ENCODE peak calls at places on chromosomes 1 and 21, in nine cellular contexts. G, Y, M, H, V, U, P, T and B are unnamed samples.

GRCh38 chr1:83102630-83103071 is 896.3 kb downstream of the TTLL7 start:
- DNase-seq in P (no peak), T (peak; percentile 86), H (no peak), G (no peak), M (no peak), Y (peak; percentile 7), U (no peak), V (no peak), B (no peak)

GRCh38 chr1:227372662-227373061 is 54.4 kb upstream of the CDC42BPA start:
- DNase-seq in H (no peak), G (no peak), M (no peak), Y (peak; percentile 32), V (no peak), T (peak; percentile 29), U (no peak), P (no peak), B (no peak)

GRCh38 chr21:31557956-31558838 is 101.3 kb upstream of the SOD1 start:
- DNase-seq in P (no peak), H (no peak), Y (no peak), M (no peak), G (peak; percentile 51), T (peak; percentile 47), U (no peak), V (peak; percentile 72), B (peak; percentile 86)

GRCh38 chr21:35179990-35180557 is 131.0 kb upstream of the RUNX1 start:
- DNase-seq in G (no peak), P (no peak), U (no peak), T (no peak), V (no peak), Y (peak; percentile 18), H (no peak), M (no peak), B (no peak)

GRCh38 chr1:27383661-27384060 is 528 bp upstream of the CD164L2 start:
- DNase-seq in G (no peak), P (no peak), M (no peak), U (no peak), H (no peak), T (no peak), Y (no peak), V (no peak), B (no peak)

GRCh38 chr1:204263240-204263848 is 49.6 kb upstream of the GOLT1A start:
- DNase-seq in Y (no peak), U (no peak), M (no peak), V (no peak), G (no peak), P (no peak), T (no peak), H (no peak), B (no peak)

GRCh38 chr1:158095737-158096335 is 84.9 kb upstream of the CD1D start:
- DNase-seq in M (no peak), G (peak; percentile 70), P (no peak), Y (peak; percentile 72), T (no peak), U (peak; percentile 29), H (no peak), V (peak; percentile 44), B (peak; percentile 80)

GRCh38 chr1:81414417-81415087 is 386.2 kb upstream of the ADGRL2 start:
- DNase-seq in P (no peak), H (no peak), M (no peak), T (peak; percentile 5), Y (peak; percentile 16), U (peak; percentile 78), G (peak; percentile 86), V (no peak), B (peak; percentile 95)

GRCh38 chr1:10649484-10650201 is 146.8 kb downstream of the CASZ1 start:
- DNase-seq in V (no peak), H (no peak), M (no peak), G (no peak), Y (no peak), P (no peak), T (no peak), U (no peak), B (peak; percentile 68)

GRCh38 chr1:100452641-100453040 is 85.3 kb upstream of the GPR88 start:
- DNase-seq in U (no peak), M (no peak), V (no peak), G (no peak), Y (no peak), P (no peak), T (peak; percentile 57), H (no peak), B (no peak)

GRCh38 chr1:93816970-93817738 is 61.9 kb downstream of the DNTTIP2 start:
- DNase-seq in G (no peak), V (peak; percentile 65), P (no peak), M (no peak), T (no peak), H (no peak), U (no peak), Y (peak; percentile 77), B (no peak)

GRCh38 chr1:12595839-12596821 is 21.9 kb downstream of the DHRS3 start:
- DNase-seq in V (no peak), T (no peak), U (peak; percentile 71), M (no peak), Y (peak; percentile 98), P (peak; percentile 56), H (no peak), G (peak; percentile 89), B (peak; percentile 92)

GRCh38 chr21:41767606-41768370 is 936 bp upstream of the RIPK4 start:
- DNase-seq in G (peak; percentile 58), Y (no peak), U (no peak), P (no peak), V (no peak), T (no peak), M (no peak), H (no peak), B (peak; percentile 79)

GRCh38 chr1:181391297-181391905 is 91.9 kb upstream of the CACNA1E start:
- DNase-seq in H (no peak), U (no peak), Y (no peak), T (no peak), P (no peak), G (peak; percentile 39), M (no peak), V (no peak), B (peak; percentile 78)

GRCh38 chr1:53255031-53255430 is 16.7 kb upstream of the MAGOH start:
- DNase-seq in V (no peak), U (no peak), M (no peak), Y (no peak), T (no peak), H (no peak), P (no peak), G (no peak), B (no peak)

GRCh38 chr1:18803392-18803791 is 56.1 kb downstream of the TAS1R2 start:
- DNase-seq in M (no peak), T (no peak), U (no peak), H (no peak), P (no peak), V (no peak), Y (no peak), G (no peak), B (no peak)

GRCh38 chr1:32239790-32240139 is 7.3 kb upstream of the FAM167B start:
- DNase-seq in U (no peak), G (no peak), Y (no peak), P (no peak), V (no peak), H (no peak), T (no peak), M (no peak), B (no peak)

GRCh38 chr1:200895801-200896570 is 1.3 kb downstream of the INAVA start:
- DNase-seq in M (no peak), U (no peak), G (no peak), T (no peak), P (no peak), V (no peak), Y (no peak), H (no peak), B (no peak)

GRCh38 chr1:38064232-38064903 is 17.8 kb upstream of the POU3F1 start:
- DNase-seq in U (no peak), M (no peak), V (no peak), H (no peak), T (no peak), P (no peak), G (peak; percentile 35), Y (peak; percentile 82), B (peak; percentile 72)

GRCh38 chr1:193083365-193084088 is 21.7 kb downstream of the GLRX2 start:
- DNase-seq in T (no peak), U (no peak), P (no peak), G (no peak), Y (no peak), V (no peak), M (no peak), H (no peak), B (no peak)

GRCh38 chr1:242002528-242002927 is 3.6 kb upstream of the MAP1LC3C start:
- DNase-seq in U (no peak), Y (no peak), M (no peak), V (no peak), H (no peak), G (no peak), T (no peak), P (no peak), B (no peak)

GRCh38 chr21:41755258-41755933 is 11.5 kb downstream of the RIPK4 start:
- DNase-seq in H (no peak), U (no peak), G (no peak), T (no peak), P (no peak), V (no peak), M (no peak), Y (no peak), B (no peak)

GRCh38 chr21:25396135-25396711 is 211.1 kb downstream of the MRPL39 start:
- DNase-seq in T (no peak), H (peak; percentile 80), V (no peak), U (no peak), P (no peak), Y (no peak), M (peak; percentile 11), G (no peak), B (no peak)

GRCh38 chr1:160681067-160681890 is 30.3 kb downstream of the CD48 start:
- DNase-seq in V (peak; percentile 89), P (no peak), G (peak; percentile 93), M (peak; percentile 71), Y (no peak), T (peak; percentile 15), H (peak; percentile 85), U (peak; percentile 41), B (peak; percentile 97)

GRCh38 chr1:225879521-225880209 is 2.5 kb downstream of the TMEM63A start:
- DNase-seq in T (peak; percentile 33), G (no peak), U (no peak), M (no peak), H (no peak), P (no peak), Y (no peak), V (peak; percentile 45), B (no peak)

GRCh38 chr1:59815892-59816291 is 1.1 kb downstream of the HOOK1 start:
- DNase-seq in Y (no peak), P (no peak), M (no peak), T (peak; percentile 27), H (no peak), G (no peak), V (no peak), U (no peak), B (no peak)

GRCh38 chr1:47230692-47231313 is 1.2 kb downstream of the TAL1 start:
- DNase-seq in G (no peak), V (no peak), H (no peak), P (no peak), T (no peak), Y (no peak), M (no peak), U (no peak), B (peak; percentile 81)

GRCh38 chr1:77473690-77474089 is 191.9 kb downstream of the AK5 start:
- DNase-seq in H (no peak), U (no peak), G (no peak), V (no peak), Y (peak; percentile 48), P (no peak), M (no peak), T (no peak), B (no peak)

GRCh38 chr1:197437891-197438853 is 170.1 kb downstream of the CRB1 start:
- DNase-seq in M (no peak), U (no peak), T (no peak), V (no peak), P (no peak), Y (no peak), G (no peak), H (no peak), B (no peak)

GRCh38 chr1:23759277-23759676 is 16.0 kb downstream of the ELOA start:
- DNase-seq in Y (no peak), T (no peak), V (no peak), H (no peak), U (no peak), M (no peak), P (no peak), G (no peak), B (no peak)

GRCh38 chr1:53180226-53180625 is 16.4 kb upstream of the CPT2 start:
- DNase-seq in G (no peak), Y (peak; percentile 58), U (no peak), V (no peak), P (no peak), T (no peak), H (no peak), M (no peak), B (no peak)